ENCODE peak calls at places on chromosome 2, in ten cellular contexts. A is Daoy; I is brain pericyte; N is NCI-H1092 treated with DMSO at 0.1 percent for 48 hours; V is T-helper 9 cell; K is GF-D8; E is activated CD4-positive, alpha-beta T cell treated with anti-CD3 and anti-CD28 coated beads, Interleukin-2, amount 50 U/mL, for 48 hours; J is stimulated activated CD4-positive, alpha-beta T cell treated with anti-CD3 and anti-CD28 coated beads, Interleukin-15, amount 100 ng/mL, for 1 hour; S is choroid plexus epithelial cell; L is smooth muscle cell of the brain vasculature. T is an unnamed sample.

GRCh38 chr2:241894056-241894641 is 24.6 kb downstream of the RTP5 start:
- DNase-seq in V (no peak), E (no peak), A (no peak), S (no peak), J (no peak), K (no peak), I (no peak), N (no peak), L (no peak), T (no peak)

GRCh38 chr2:98805412-98806265 is 74.7 kb upstream of the MGAT4A start:
- DNase-seq in L (no peak), J (no peak), S (peak; percentile 62), I (no peak), A (peak; percentile 64), K (peak; percentile 100), E (no peak), N (peak; percentile 83), V (no peak), T (no peak)

GRCh38 chr2:180570864-180571263 is 409.5 kb upstream of the UBE2E3 start:
- DNase-seq in N (no peak), J (no peak), K (no peak), E (no peak), S (no peak), I (no peak), A (no peak), L (no peak), V (no peak), T (no peak)

GRCh38 chr2:15031745-15032240 is 399.3 kb downstream of the LRATD1 start:
- DNase-seq in I (no peak), V (no peak), A (no peak), E (no peak), K (no peak), J (no peak), N (no peak), L (no peak), S (no peak), T (no peak)

GRCh38 chr2:51866361-51866760 is 834.4 kb upstream of the NRXN1 start:
- DNase-seq in K (no peak), S (peak; percentile 46), J (no peak), E (no peak), L (no peak), V (no peak), A (no peak), I (no peak), N (no peak), T (no peak)

GRCh38 chr2:30127016-30127893 is 19.6 kb upstream of the YPEL5 start:
- DNase-seq in E (no peak), K (no peak), A (no peak), I (no peak), J (no peak), V (no peak), L (no peak), N (no peak), S (peak; percentile 28), T (no peak)

GRCh38 chr2:8638327-8638726 is 43.5 kb upstream of the ID2 start:
- DNase-seq in N (no peak), E (no peak), I (no peak), L (no peak), S (no peak), K (no peak), J (no peak), V (no peak), A (no peak), T (no peak)

GRCh38 chr2:73112913-73113633 is at the start of gene RAB11FIP5:
- DNase-seq in L (no peak), E (peak; percentile 80), A (peak; percentile 89), K (no peak), J (peak; percentile 71), S (peak; percentile 85), N (peak; percentile 37), I (no peak), V (peak; percentile 79), T (peak; percentile 62)

GRCh38 chr2:16069663-16069932 is 129.2 kb downstream of the MYCN start:
- DNase-seq in J (no peak), I (no peak), N (no peak), A (no peak), V (no peak), K (no peak), E (no peak), S (no peak), L (no peak), T (no peak)

GRCh38 chr2:169476459-169476858 is 2.8 kb upstream of the BBS5 start:
- DNase-seq in E (no peak), N (no peak), J (no peak), L (no peak), V (no peak), S (peak; percentile 42), K (no peak), I (no peak), A (peak; percentile 69), T (no peak)

GRCh38 chr2:96407041-96407918 is 71.7 kb downstream of the NCAPH start:
- DNase-seq in L (peak; percentile 45), N (peak; percentile 56), K (peak; percentile 10), V (peak; percentile 60), E (peak; percentile 72), J (peak; percentile 40), I (peak; percentile 25), S (peak; percentile 90), A (peak; percentile 79), T (peak; percentile 67)

GRCh38 chr2:214233164-214233563 is 177.7 kb upstream of the VWC2L start:
- DNase-seq in I (no peak), V (no peak), A (no peak), E (no peak), L (no peak), J (no peak), N (no peak), S (no peak), K (no peak), T (no peak)

GRCh38 chr2:122843503-122843902 is 1088.1 kb downstream of the TSN start:
- DNase-seq in I (no peak), E (no peak), L (no peak), V (no peak), J (no peak), A (peak; percentile 21), K (no peak), S (no peak), N (no peak), T (no peak)

GRCh38 chr2:26530696-26531095 is 52.8 kb upstream of the OTOF start:
- DNase-seq in L (no peak), A (peak; percentile 94), V (no peak), J (no peak), K (no peak), N (no peak), S (peak; percentile 18), E (no peak), I (no peak), T (no peak)

T was measured in central memory CD8-positive, alpha-beta T cell.